ENCODE peak calls at places on chromosomes 13 and 19, in six cellular contexts. N is vagina, O is mammary epithelial cell, K is PC-9, I is K562, Q is mucosa of descending colon. B is an unnamed sample.
A peak's percentile ranks its signal among the peaks of the same experiment; 100 is the strongest.

GRCh38 chr13:111950697-111951096 is 116.3 kb upstream of the SOX1 start:
- DNase-seq in N (peak; percentile 84), Q (no peak), I (no peak), O (no peak), K (no peak), B (no peak)

GRCh38 chr19:36040495-36040894 is 7.8 kb upstream of the CLIP3 start:
- DNase-seq in K (no peak), I (no peak), N (no peak), O (no peak), Q (no peak), B (no peak)

GRCh38 chr19:4014541-4015491 is 7.3 kb downstream of the PIAS4 start:
- DNase-seq in N (no peak), K (no peak), I (peak; percentile 64), Q (no peak), O (no peak), B (peak; percentile 38)

GRCh38 chr19:16698914-16699313 is 20.7 kb upstream of the NWD1 start:
- DNase-seq in O (no peak), I (no peak), Q (no peak), K (no peak), N (no peak), B (no peak)

GRCh38 chr19:39133431-39134270 is 8.1 kb downstream of the PAK4 start:
- DNase-seq in N (no peak), K (no peak), O (no peak), I (no peak), Q (no peak), B (no peak)

GRCh38 chr19:40244596-40244995 is 18.1 kb upstream of the CCNP start:
- DNase-seq in I (no peak), K (no peak), O (no peak), N (no peak), Q (no peak), B (no peak)

GRCh38 chr13:112132619-112133018 is 65.7 kb downstream of the SOX1 start:
- DNase-seq in I (no peak), N (no peak), O (no peak), K (no peak), Q (no peak), B (no peak)

GRCh38 chr19:10891360-10892108 is 20.2 kb downstream of the CARM1 start:
- DNase-seq in I (no peak), K (no peak), N (no peak), O (peak; percentile 76), Q (peak; percentile 80), B (no peak)

GRCh38 chr19:29410974-29411615 is 114.7 kb upstream of the VSTM2B start:
- DNase-seq in Q (peak; percentile 4), I (no peak), O (no peak), N (no peak), K (no peak), B (no peak)

GRCh38 chr19:38737921-38738731 is 6.1 kb downstream of the CAPN12 start:
- DNase-seq in Q (no peak), O (peak; percentile 0), K (no peak), N (no peak), I (no peak), B (no peak)

GRCh38 chr19:46218160-46218559 is 11.4 kb upstream of the IGFL1 start:
- DNase-seq in N (no peak), O (peak; percentile 59), K (no peak), Q (no peak), I (peak; percentile 31), B (peak; percentile 68)

GRCh38 chr19:32748497-32748896 is 28.9 kb downstream of the TDRD12 start:
- DNase-seq in K (no peak), I (peak; percentile 38), Q (no peak), O (no peak), N (no peak), B (peak; percentile 39)

GRCh38 chr19:3336680-3337523 is 29.5 kb upstream of the NFIC start:
- DNase-seq in N (no peak), O (no peak), I (no peak), K (peak; percentile 70), Q (peak; percentile 94), B (no peak)

GRCh38 chr19:46972301-46972700 is 47.3 kb upstream of the NPAS1 start:
- DNase-seq in I (no peak), O (no peak), N (no peak), K (no peak), Q (peak; percentile 32), B (no peak)

GRCh38 chr13:76667551-76667950 is 218.7 kb downstream of the KCTD12 start:
- DNase-seq in N (no peak), O (peak; percentile 16), Q (no peak), K (no peak), I (no peak), B (no peak)

GRCh38 chr13:98930014-98930625 is 47.7 kb downstream of the DOCK9 start:
- DNase-seq in K (no peak), O (no peak), N (no peak), I (no peak), Q (no peak), B (peak; percentile 24)

GRCh38 chr19:14582894-14583340 is at the start of gene CLEC17A:
- DNase-seq in Q (peak; percentile 56), N (no peak), K (no peak), O (no peak), I (no peak), B (no peak)

GRCh38 chr13:38223093-38223492 is 126.6 kb upstream of the UFM1 start:
- DNase-seq in N (no peak), I (peak; percentile 3), K (no peak), O (no peak), Q (no peak), B (no peak)

GRCh38 chr19:8600816-8601215 is 9.7 kb downstream of the ADAMTS10 start:
- DNase-seq in Q (no peak), N (no peak), I (no peak), K (no peak), O (no peak), B (no peak)

GRCh38 chr13:105957769-105958438 is 577.6 kb downstream of the EFNB2 start:
- DNase-seq in K (no peak), Q (no peak), N (no peak), O (no peak), I (no peak), B (no peak)

GRCh38 chr13:42078113-42078769 is 29.8 kb downstream of the DGKH start:
- DNase-seq in I (no peak), N (no peak), O (no peak), K (no peak), Q (no peak), B (peak; percentile 19)

GRCh38 chr13:100029930-100030329 is 48.3 kb downstream of the ZIC2 start:
- DNase-seq in Q (no peak), K (no peak), O (no peak), I (no peak), N (no peak), B (no peak)

GRCh38 chr13:95559100-95559499 is 6.6 kb downstream of the CLDN10 start:
- DNase-seq in K (no peak), O (no peak), Q (no peak), N (no peak), I (no peak), B (no peak)

GRCh38 chr19:49142866-49143335 is 12.3 kb downstream of the HRC start:
- DNase-seq in I (peak; percentile 79), K (peak; percentile 88), N (no peak), Q (peak; percentile 89), O (peak; percentile 76), B (peak; percentile 87)

GRCh38 chr19:49147923-49148682 is 7.1 kb downstream of the HRC start:
- DNase-seq in I (peak; percentile 53), K (no peak), N (no peak), O (no peak), Q (no peak), B (no peak)

GRCh38 chr19:49148784-49149651 is 6.2 kb downstream of the HRC start:
- DNase-seq in N (no peak), I (peak; percentile 92), Q (peak; percentile 97), K (peak; percentile 100), O (peak; percentile 91), B (peak; percentile 100)

GRCh38 chr19:49149652-49150105 is 5.5 kb downstream of the HRC start:
- DNase-seq in I (peak; percentile 33), N (no peak), Q (peak; percentile 76), K (peak; percentile 61), O (peak; percentile 66), B (peak; percentile 82)

GRCh38 chr19:49145485-49146407 is 9.4 kb downstream of the HRC start:
- DNase-seq in O (peak; percentile 47), N (no peak), Q (peak; percentile 80), K (peak; percentile 49), I (peak; percentile 78), B (no peak)
- H3K4me3 ChIP-seq in O (no peak overlapping the region), N (no peak overlapping the region), Q (no peak overlapping the region), K (no peak overlapping the region), I (peak overlapping the region; percentile 38), B (no peak overlapping the region)

GRCh38 chr13:85819513-85819912 is 20.3 kb upstream of the SLITRK6 start:
- DNase-seq in O (no peak), N (no peak), Q (no peak), K (no peak), I (no peak), B (no peak)

GRCh38 chr13:85812282-85812681 is 13.1 kb upstream of the SLITRK6 start:
- DNase-seq in I (no peak), Q (no peak), O (no peak), N (no peak), K (no peak), B (no peak)

DNA sequence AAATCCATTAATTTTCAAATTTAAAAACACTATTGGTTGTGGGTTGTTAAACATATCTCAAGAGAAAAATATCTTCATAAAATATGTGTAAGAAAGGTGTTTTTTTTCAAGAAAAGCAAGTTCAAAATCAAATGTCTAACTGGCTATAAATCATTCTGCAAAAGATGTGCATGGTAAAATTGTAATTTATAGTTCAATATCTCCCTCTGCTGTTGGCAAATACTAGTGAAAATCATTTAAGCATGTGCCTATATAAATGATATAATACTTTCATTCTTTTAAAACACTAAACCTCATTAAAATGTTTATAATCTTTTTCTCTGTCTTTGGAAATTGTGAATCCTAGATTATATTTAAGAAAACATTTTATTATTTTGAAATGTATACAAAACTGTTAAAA is 17.2 kb upstream of the SLITRK6 start:
- DNase-seq in N (no peak), K (no peak), I (no peak), O (no peak), Q (no peak), B (no peak)
- TF ChIP-seq CTCF in N (no peak), K (peak; percentile 48), I (no peak), O (peak; percentile 20), Q (no peak), B (peak; percentile 33)

GRCh38 chr19:43741075-43741840 is 13.5 kb downstream of the SMG9 start:
- DNase-seq in Q (no peak), I (no peak), N (no peak), K (no peak), O (no peak), B (no peak)
- H3K36me3 ChIP-seq in Q (peaks cover 5% of the 10 kb centered on the region), I (peaks cover 95% of the 10 kb centered on the region), N (no peaks in the 10 kb centered on the region), K (peaks cover 62% of the 10 kb centered on the region), O (peaks cover 58% of the 10 kb centered on the region), B (peaks cover 16% of the 10 kb centered on the region)

GRCh38 chr19:18777156-18777724 is 13.9 kb downstream of the COMP start:
- DNase-seq in I (no peak), O (no peak), Q (no peak), N (no peak), K (no peak), B (no peak)
- H3K4me3 ChIP-seq in I (no peak overlapping the region), O (no peak overlapping the region), Q (no peak overlapping the region), N (no peak overlapping the region), K (no peak overlapping the region), B (no peak overlapping the region)

GRCh38 chr19:48738557-48739399 is 1.6 kb downstream of the RASIP1 start:
- DNase-seq in O (peak; percentile 86), K (peak; percentile 96), Q (peak; percentile 96), N (no peak), I (peak; percentile 98), B (peak; percentile 98)
- TF ChIP-seq CTCF in O (no peak), K (no peak), Q (peak; percentile 52), N (no peak), I (peak; percentile 98), B (peak; percentile 30)

B was measured in Caco-2.